ENCODE peak calls at places on chromosomes 5 and 9, in eight cellular contexts. H is CD4-positive, alpha-beta T cell; C is T-helper 2 cell; J is A673; L is NT2/D1; N is OCI-LY7; M is progenitor cell of endocrine pancreas; V is Jurkat, Clone E6-1. Y is an unnamed sample.

GRCh38 chr9:123389698-123390097 is 33.7 kb downstream of the CRB2 start:
- DNase-seq in H (no peak), C (no peak), J (no peak), L (no peak), N (no peak), M (no peak), V (no peak), Y (no peak)

GRCh38 chr9:136629001-136629878 is 33.5 kb upstream of the EGFL7 start:
- DNase-seq in H (no peak), C (no peak), J (no peak), L (no peak), N (no peak), M (peak; percentile 15), V (no peak), Y (no peak)

GRCh38 chr9:130042931-130043653 is at the start of gene FNBP1:
- DNase-seq in H (peak; percentile 73), C (peak; percentile 74), J (peak; percentile 90), L (peak; percentile 69), N (peak; percentile 84), M (peak; percentile 63), V (peak; percentile 55), Y (peak; percentile 70)

GRCh38 chr9:135239100-135239768 is 151.8 kb downstream of the OLFM1 start:
- DNase-seq in H (no peak), C (no peak), J (no peak), L (no peak), N (no peak), M (no peak), V (no peak), Y (no peak)

GRCh38 chr9:100465765-100466164 is 7.2 kb upstream of the TMEFF1 start:
- DNase-seq in H (no peak), C (no peak), J (no peak), L (no peak), N (no peak), M (no peak), V (no peak), Y (no peak)

GRCh38 chr5:135264451-135265445 is 134.3 kb downstream of the MACROH2A1 start:
- DNase-seq in H (no peak), C (no peak), J (no peak), L (no peak), N (no peak), M (no peak), V (no peak), Y (no peak)

GRCh38 chr5:174745495-174745894 is 21.1 kb downstream of the MSX2 start:
- DNase-seq in H (no peak), C (no peak), J (no peak), L (no peak), N (no peak), M (no peak), V (no peak), Y (no peak)

GRCh38 chr9:98445576-98445975 is 190.1 kb upstream of the TBC1D2 start:
- DNase-seq in H (no peak), C (no peak), J (no peak), L (no peak), N (no peak), M (no peak), V (no peak), Y (peak; percentile 1)